ENCODE peak calls at places on chromosome 4, in six cellular contexts. L is IMR-90, B is mesenchymal stem cell, H is H1, N is H9, M is neuronal stem cell. V is an unnamed sample.
A peak's percentile ranks its signal among the peaks of the same experiment; 100 is the strongest.

GRCh38 chr4:89055157-89056080 is 1.6 kb downstream of the FAM13A start:
- DNase-seq in L (no peak), N (no peak), H (no peak), B (no peak), M (no peak), V (no peak)

GRCh38 chr4:80367737-80368136 is 32.2 kb downstream of the CFAP299 start:
- DNase-seq in M (no peak), B (no peak), H (no peak), N (no peak), L (peak; percentile 65), V (no peak)

GRCh38 chr4:69025191-69025998 is 70.9 kb upstream of the UGT2B7 start:
- DNase-seq in M (peak; percentile 11), N (peak; percentile 70), H (peak; percentile 47), B (peak; percentile 18), L (no peak), V (no peak)

GRCh38 chr4:165877291-165877690 is 4.3 kb downstream of the TLL1 start:
- DNase-seq in B (no peak), H (no peak), L (no peak), M (no peak), N (no peak), V (no peak)

GRCh38 chr4:80918004-80918403 is 112.5 kb upstream of the BMP3 start:
- DNase-seq in H (no peak), B (no peak), L (peak; percentile 52), N (no peak), M (no peak), V (peak; percentile 66)

GRCh38 chr4:38268108-38268507 is 307.9 kb downstream of the PTTG2 start:
- DNase-seq in M (no peak), H (no peak), N (no peak), L (no peak), B (no peak), V (no peak)

GRCh38 chr4:138510053-138510452 is 267.9 kb upstream of the SLC7A11 start:
- DNase-seq in B (peak; percentile 9), H (no peak), M (no peak), N (no peak), L (peak; percentile 70), V (no peak)

GRCh38 chr4:23332266-23332665 is 557.6 kb downstream of the PPARGC1A start:
- DNase-seq in M (peak; percentile 15), H (no peak), L (no peak), B (no peak), N (no peak), V (no peak)

GRCh38 chr4:161767116-161767515 is 396.7 kb downstream of the FSTL5 start:
- DNase-seq in M (no peak), L (peak; percentile 28), N (no peak), B (peak; percentile 74), H (no peak), V (no peak)

GRCh38 chr4:89556596-89557305 is 249.2 kb upstream of the GPRIN3 start:
- DNase-seq in B (peak; percentile 42), M (no peak), H (no peak), L (peak; percentile 27), N (no peak), V (peak; percentile 89)

GRCh38 chr4:72902354-72902753 is 167.2 kb downstream of the COX18 start:
- DNase-seq in M (no peak), N (no peak), H (no peak), B (no peak), L (no peak), V (no peak)

GRCh38 chr4:72899214-72899613 is 170.3 kb downstream of the COX18 start:
- DNase-seq in B (no peak), H (no peak), L (no peak), M (no peak), N (no peak), V (peak; percentile 99)

GRCh38 chr4:72900952-72901351 is 168.6 kb downstream of the COX18 start:
- DNase-seq in M (no peak), N (no peak), H (no peak), B (no peak), L (peak; percentile 16), V (peak; percentile 83)

GRCh38 chr4:72896515-72896914 is 173.0 kb downstream of the COX18 start:
- DNase-seq in L (peak; percentile 78), M (no peak), B (peak; percentile 79), H (no peak), N (no peak), V (peak; percentile 75)

DNA sequence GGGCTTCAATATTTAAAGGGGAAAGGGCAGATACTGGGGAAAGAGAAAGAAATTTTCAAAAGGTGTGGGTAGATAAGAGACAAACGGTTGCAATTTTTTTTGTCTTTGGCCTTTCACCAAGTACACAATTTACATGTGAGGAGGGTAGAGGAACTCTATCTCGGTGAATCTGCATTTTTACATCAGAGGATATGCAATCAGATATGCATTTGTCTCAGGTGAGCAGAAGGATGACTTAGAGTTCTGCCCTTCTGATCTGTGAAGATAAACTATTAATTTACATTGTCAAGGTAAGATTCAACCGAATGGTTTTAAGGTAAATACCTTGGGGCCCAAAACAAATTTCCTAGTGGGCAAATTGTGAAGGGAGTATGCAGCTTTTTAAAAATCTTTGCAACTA is 169.9 kb downstream of the COX18 start:
- DNase-seq in N (no peak), M (no peak), H (no peak), L (no peak), B (no peak), V (peak; percentile 95)
- H3K4ac ChIP-seq in N (no peak overlapping the region), M (no peak overlapping the region), H (no peak overlapping the region), L (no peak overlapping the region), B (no peak overlapping the region), V (no peak overlapping the region)

GRCh38 chr4:25795566-25796454 is 67.0 kb downstream of the SEL1L3 start:
- DNase-seq in B (peak; percentile 78), H (peak; percentile 58), L (peak; percentile 83), M (peak; percentile 79), N (peak; percentile 73), V (peak; percentile 43)
- H2AK5ac ChIP-seq in B (peak overlapping the region; percentile 76), H (no peak overlapping the region), L (peak overlapping the region; percentile 60), M (no peak overlapping the region), N (no peak overlapping the region), V (peak overlapping the region; percentile 88)

DNA sequence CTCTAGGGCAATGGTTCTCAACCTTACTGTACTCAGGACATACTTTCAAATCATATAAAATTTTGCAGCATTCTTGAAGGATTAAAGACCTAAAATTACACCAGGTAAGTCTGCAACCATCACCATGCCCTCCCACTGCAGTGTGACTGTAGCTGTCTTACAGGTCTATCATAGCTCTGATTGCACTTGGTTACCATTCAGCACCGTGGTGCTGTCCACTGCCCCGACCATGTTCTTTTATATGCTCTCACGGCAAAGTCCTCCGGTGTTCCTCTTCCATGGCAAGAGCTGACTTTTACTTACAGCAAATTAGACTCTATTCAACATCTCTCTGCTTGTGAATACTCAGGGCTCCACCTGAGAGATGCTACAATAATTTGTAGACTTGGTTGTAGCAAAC is 11.5 kb downstream of the CRMP1 start:
- DNase-seq in B (no peak), H (no peak), N (no peak), M (no peak), L (peak; percentile 6), V (no peak)
- H3K79me1 ChIP-seq in B (no peaks in the 10 kb centered on the region), H (peaks cover 42% of the 10 kb centered on the region), N (peaks cover 31% of the 10 kb centered on the region), M (peaks cover 13% of the 10 kb centered on the region), L (no peaks in the 10 kb centered on the region), V (no peaks in the 10 kb centered on the region)

GRCh38 chr4:6534618-6535328 is 40.2 kb upstream of the MAN2B2 start:
- DNase-seq in M (no peak), H (no peak), N (no peak), B (no peak), L (no peak), V (no peak)
- H3K4ac ChIP-seq in M (no peak overlapping the region), H (no peak overlapping the region), N (no peak overlapping the region), B (no peak overlapping the region), L (no peak overlapping the region), V (no peak overlapping the region)

GRCh38 chr4:6529021-6529420 is 46.0 kb upstream of the MAN2B2 start:
- DNase-seq in H (no peak), M (no peak), N (peak; percentile 39), B (no peak), L (no peak), V (no peak)

GRCh38 chr4:6526171-6526570 is 48.8 kb upstream of the MAN2B2 start:
- DNase-seq in B (no peak), H (no peak), N (no peak), L (no peak), M (no peak), V (no peak)

GRCh38 chr4:6527259-6527658 is 47.7 kb upstream of the MAN2B2 start:
- DNase-seq in L (no peak), H (no peak), N (no peak), B (no peak), M (no peak), V (no peak)

GRCh38 chr4:6526696-6527095 is 48.3 kb upstream of the MAN2B2 start:
- DNase-seq in H (no peak), N (peak; percentile 60), L (no peak), B (no peak), M (no peak), V (no peak)

DNA sequence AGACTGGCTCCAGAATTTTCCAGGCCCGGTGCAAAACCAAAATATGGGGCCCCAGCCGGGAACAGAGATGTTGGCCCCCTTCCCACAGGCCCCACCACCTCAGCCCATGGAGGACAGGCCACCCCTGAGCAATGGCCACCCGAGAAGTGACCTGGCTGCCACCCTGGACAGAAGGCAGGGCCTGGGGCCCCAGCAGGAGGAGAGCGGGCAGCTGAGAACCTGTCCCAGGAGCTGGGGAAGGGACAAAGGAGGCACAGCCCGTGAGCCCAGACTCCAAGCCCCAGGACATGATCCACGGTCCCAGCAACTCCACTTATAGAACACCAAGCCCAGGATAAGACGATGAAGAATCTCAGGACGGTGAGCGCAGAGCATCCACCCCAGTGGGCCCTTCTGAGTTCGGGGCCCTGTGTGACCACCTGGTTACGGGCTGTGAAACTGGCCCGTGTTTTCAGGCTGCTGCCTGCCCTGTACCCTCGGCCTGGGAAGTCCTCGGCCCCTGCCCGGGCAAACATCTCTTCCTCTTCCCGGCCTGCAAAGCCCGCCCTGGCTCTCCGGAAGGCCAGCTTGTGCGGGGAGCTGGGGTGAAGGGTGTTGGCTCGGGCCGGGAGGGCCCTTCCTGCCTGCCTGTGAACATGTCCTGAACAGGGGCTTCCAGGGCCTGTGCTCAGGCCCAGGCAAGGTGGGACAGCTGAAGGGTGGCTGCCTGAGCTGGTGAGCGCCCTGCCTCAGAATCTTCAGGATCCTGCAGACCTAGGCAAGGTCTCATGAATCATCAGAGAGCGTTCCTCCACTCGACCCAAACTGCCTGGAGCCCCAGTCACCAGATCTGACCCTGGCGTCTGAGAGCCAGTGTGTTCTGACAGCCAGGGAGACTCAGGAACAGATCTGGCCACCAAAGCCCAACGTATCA is 47.0 kb upstream of the MAN2B2 start:
- DNase-seq in H (no peak), L (no peak), N (no peak), B (no peak), M (no peak), V (no peak)
- H2AK5ac ChIP-seq in H (no peak overlapping the region), L (no peak overlapping the region), N (no peak overlapping the region), B (no peak overlapping the region), M (peak overlapping the region; percentile 73), V (no peak overlapping the region)

GRCh38 chr4:5884804-5885203 is 8.1 kb downstream of the CRMP1 start:
- DNase-seq in N (no peak), L (no peak), B (no peak), H (no peak), M (no peak), V (no peak)
- H3K79me1 ChIP-seq in N (peaks cover 15% of the 10 kb centered on the region), L (no peaks in the 10 kb centered on the region), B (no peaks in the 10 kb centered on the region), H (peaks cover 22% of the 10 kb centered on the region), M (peaks cover 22% of the 10 kb centered on the region), V (no peaks in the 10 kb centered on the region)

V was measured in trophoblast cell.